ENCODE peak calls at places on chromosome 15, in eight cellular contexts. F is skeletal muscle cell; L is heart left ventricle; H is CD8-positive, alpha-beta T cell; X is tibial nerve; Z is foreskin fibroblast; A is uterus; Y is sigmoid colon. W is an unnamed sample.

GRCh38 chr15:66789029-66790025 is 87.3 kb downstream of the SMAD6 start:
- DNase-seq in F (no peak), A (no peak), Z (peak; percentile 91), X (peak; percentile 47), Y (no peak), L (no peak), H (no peak), W (no peak)

GRCh38 chr15:79923068-79923514 is 26.3 kb upstream of the MTHFS start:
- DNase-seq in F (no peak), L (peak; percentile 62), Y (peak; percentile 84), X (peak; percentile 14), H (peak; percentile 70), Z (peak; percentile 76), A (peak; percentile 42), W (peak; percentile 13)

GRCh38 chr15:101386967-101387366 is 91.9 kb upstream of the SNRPA1 start:
- DNase-seq in A (no peak), Y (no peak), F (no peak), L (no peak), Z (no peak), H (no peak), X (no peak), W (no peak)

GRCh38 chr15:56428821-56429458 is 36.0 kb downstream of the MNS1 start:
- DNase-seq in A (no peak), H (no peak), X (no peak), Z (peak; percentile 47), L (no peak), F (no peak), Y (no peak), W (no peak)

GRCh38 chr15:67082007-67082536 is 16.7 kb downstream of the SMAD3 start:
- DNase-seq in F (no peak), H (peak; percentile 39), X (no peak), A (no peak), Y (no peak), L (no peak), Z (no peak), W (peak; percentile 58)

GRCh38 chr15:65329298-65329990 is 25.0 kb downstream of the RNU5B-1 start:
- DNase-seq in X (no peak), H (no peak), Y (no peak), F (no peak), Z (no peak), A (no peak), L (no peak), W (no peak)

GRCh38 chr15:94416829-94417228 is 185.5 kb downstream of the MCTP2 start:
- DNase-seq in X (no peak), Y (no peak), F (no peak), Z (no peak), H (no peak), A (no peak), L (no peak), W (no peak)

GRCh38 chr15:57559875-57560274 is 31.8 kb upstream of the MYZAP start:
- DNase-seq in F (no peak), A (peak; percentile 61), Z (peak; percentile 63), H (peak; percentile 64), L (peak; percentile 66), Y (no peak), X (peak; percentile 66), W (peak; percentile 19)

GRCh38 chr15:20106026-20106425 is 435.6 kb downstream of the GOLGA6L6 start:
- DNase-seq in H (peak; percentile 4), A (no peak), F (no peak), L (peak; percentile 19), Y (peak; percentile 70), Z (no peak), X (no peak), W (no peak)

GRCh38 chr15:99106417-99107220 is 1.7 kb downstream of the SYNM start:
- DNase-seq in A (no peak), L (peak; percentile 75), H (peak; percentile 11), Y (peak; percentile 93), Z (peak; percentile 43), F (no peak), X (no peak), W (peak; percentile 33)

GRCh38 chr15:65304393-65305143 is at the start of gene RNU5B-1:
- DNase-seq in X (peak; percentile 41), A (peak; percentile 83), F (peak; percentile 97), Y (peak; percentile 77), H (peak; percentile 72), Z (peak; percentile 97), L (peak; percentile 81), W (peak; percentile 61)

GRCh38 chr15:66894363-66894762 is 171.0 kb upstream of the SMAD3 start:
- DNase-seq in H (no peak), A (no peak), Z (no peak), Y (peak; percentile 10), X (peak; percentile 2), F (no peak), L (no peak), W (no peak)

GRCh38 chr15:32643907-32644445 is 2.5 kb downstream of the SCG5 start:
- DNase-seq in A (no peak), H (no peak), Z (peak; percentile 68), Y (no peak), L (no peak), F (no peak), X (no peak), W (no peak)

GRCh38 chr15:45892182-45892581 is 257.4 kb downstream of the SQOR start:
- DNase-seq in H (no peak), A (peak; percentile 51), F (no peak), Y (no peak), X (no peak), L (no peak), Z (peak; percentile 85), W (peak; percentile 28)

GRCh38 chr15:88613074-88613944 is 7.8 kb upstream of the AEN start:
- DNase-seq in F (no peak), Y (no peak), A (no peak), X (no peak), L (no peak), Z (peak; percentile 52), H (no peak), W (no peak)

GRCh38 chr15:79858469-79858868 is 38.3 kb downstream of the MTHFS start:
- DNase-seq in Z (peak; percentile 16), A (no peak), X (no peak), H (no peak), Y (no peak), F (no peak), L (no peak), W (no peak)

GRCh38 chr15:27248251-27248650 is 277.3 kb downstream of the GABRG3 start:
- DNase-seq in Z (no peak), L (no peak), H (no peak), A (no peak), F (no peak), Y (no peak), X (no peak), W (no peak)

GRCh38 chr15:45773149-45773548 is 138.3 kb downstream of the SQOR start:
- DNase-seq in Z (peak; percentile 14), Y (no peak), A (no peak), X (no peak), L (no peak), H (no peak), F (no peak), W (no peak)

GRCh38 chr15:77596821-77597803 is 35.6 kb downstream of the LINGO1 start:
- DNase-seq in L (no peak), F (no peak), X (no peak), Z (no peak), Y (no peak), A (no peak), H (no peak), W (no peak)

GRCh38 chr15:85589873-85590272 is 204.9 kb downstream of the KLHL25 start:
- DNase-seq in X (no peak), F (no peak), A (no peak), L (no peak), Y (no peak), Z (peak; percentile 78), H (no peak), W (no peak)

GRCh38 chr15:73021139-73021621 is 31.1 kb upstream of the NEO1 start:
- DNase-seq in A (no peak), H (no peak), Y (no peak), X (no peak), Z (no peak), F (no peak), L (no peak), W (no peak)

GRCh38 chr15:27714675-27715074 is 384.4 kb downstream of the OCA2 start:
- DNase-seq in L (no peak), F (no peak), X (no peak), H (no peak), A (no peak), Y (no peak), Z (no peak), W (no peak)

GRCh38 chr15:85689729-85690128 is 105.0 kb downstream of the KLHL25 start:
- DNase-seq in A (peak; percentile 41), X (peak; percentile 52), Z (peak; percentile 64), L (peak; percentile 50), Y (no peak), F (peak; percentile 51), H (peak; percentile 70), W (no peak)

GRCh38 chr15:95869920-95870319 is 460.6 kb upstream of the NR2F2 start:
- DNase-seq in Y (no peak), A (no peak), H (no peak), Z (no peak), X (no peak), F (no peak), L (no peak), W (no peak)
- H3K4me3 ChIP-seq in Y (no peak overlapping the region), A (no peak overlapping the region), H (no peak overlapping the region), Z (no peak overlapping the region), X (peak overlapping the region; percentile 23), F (no peak overlapping the region), L (no peak overlapping the region), W (no peak overlapping the region)

DNA sequence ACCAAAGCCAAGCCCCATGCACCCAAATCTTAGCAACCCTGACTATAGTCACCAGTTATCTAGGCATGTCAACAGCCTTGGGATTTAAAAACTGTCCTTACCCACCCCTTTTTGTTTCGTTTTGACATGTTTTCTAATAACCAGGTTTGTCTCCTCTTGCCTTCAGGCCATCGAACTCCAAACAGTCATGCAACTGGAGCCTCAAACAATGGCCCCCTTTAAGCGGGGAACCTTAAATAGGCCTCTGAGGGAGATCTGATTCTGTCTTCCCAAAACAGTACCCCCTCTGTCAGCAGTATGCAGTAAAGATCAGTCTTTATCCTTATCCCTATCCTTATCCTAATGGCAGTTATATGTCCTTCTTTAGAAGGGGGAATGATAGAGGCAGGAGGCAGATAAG is 105.7 kb downstream of the DPH6 start:
- DNase-seq in H (no peak), L (no peak), Y (no peak), F (no peak), X (no peak), Z (no peak), A (no peak), W (no peak)
- H3K4me3 ChIP-seq in H (no peak overlapping the region), L (no peak overlapping the region), Y (no peak overlapping the region), F (no peak overlapping the region), X (no peak overlapping the region), Z (no peak overlapping the region), A (no peak overlapping the region), W (no peak overlapping the region)

DNA sequence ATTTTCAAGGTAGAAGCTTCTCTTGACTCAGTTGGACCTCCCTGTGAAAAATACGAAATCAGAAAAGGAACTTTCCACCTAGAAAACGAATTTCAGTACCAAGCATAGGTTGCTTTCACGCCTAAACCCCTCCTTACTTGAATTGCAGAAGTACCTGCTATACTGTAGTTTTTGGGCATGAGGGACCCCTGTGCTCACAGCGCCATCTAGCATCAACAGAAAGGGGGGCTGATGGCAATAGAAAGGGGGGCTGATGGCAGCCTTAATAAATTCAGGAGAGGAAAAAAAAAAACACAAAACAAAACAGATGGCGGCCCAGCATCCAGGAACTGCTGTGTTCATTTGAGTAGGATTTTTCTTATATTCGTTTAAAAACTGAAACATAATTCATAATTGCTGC is 96.7 kb downstream of the NPAP1 start:
- DNase-seq in Y (no peak), L (no peak), X (no peak), F (no peak), Z (no peak), A (no peak), H (no peak), W (no peak)
- H3K4me3 ChIP-seq in Y (no peak overlapping the region), L (peak overlapping the region; percentile 52), X (peak overlapping the region; percentile 46), F (peak overlapping the region; percentile 50), Z (peak overlapping the region; percentile 47), A (no peak overlapping the region), H (peak overlapping the region; percentile 56), W (peak overlapping the region; percentile 54)

GRCh38 chr15:70526221-70526973 is 237.0 kb downstream of the UACA start:
- DNase-seq in A (no peak), X (peak; percentile 65), Y (no peak), Z (peak; percentile 84), F (peak; percentile 76), L (no peak), H (no peak), W (no peak)
- H3K4me3 ChIP-seq in A (peak overlapping the region; percentile 16), X (peak overlapping the region; percentile 15), Y (peak overlapping the region; percentile 21), Z (peak overlapping the region; percentile 16), F (peak overlapping the region; percentile 18), L (no peak overlapping the region), H (no peak overlapping the region), W (no peak overlapping the region)